ENCODE peak calls at places on chromosomes 6 and 20, in six cellular contexts. W, O, A, X, M and E are unnamed samples. For H3K9me3, H3K36me3 and H3K4me1, the result is how much of the 10 kb centered on the place peaks cover.

GRCh38 chr6:5102266-5102970 is 17.3 kb downstream of the PPP1R3G start:
- DNase-seq in O (no peak), A (no peak), M (peak), X (no peak), W (no peak), E (no peak)

GRCh38 chr6:157528931-157529653 is 148.1 kb downstream of the ZDHHC14 start:
- DNase-seq in X (no peak), A (no peak), W (no peak), M (no peak), O (no peak), E (no peak)

GRCh38 chr6:43946641-43947363 is 176.8 kb downstream of the VEGFA start:
- DNase-seq in X (no peak), O (no peak), W (no peak), A (no peak), M (no peak), E (no peak)

GRCh38 chr6:82348130-82348529 is 15.5 kb upstream of the TPBG start:
- DNase-seq in M (no peak), W (no peak), O (no peak), X (no peak), A (no peak), E (no peak)

GRCh38 chr6:16544006-16544405 is 217.3 kb downstream of the ATXN1 start:
- DNase-seq in O (no peak), X (peak), W (no peak), M (no peak), A (peak), E (no peak)

GRCh38 chr20:45963059-45964011 is 8.7 kb downstream of the ZNF335 start:
- DNase-seq in A (peak), O (no peak), X (no peak), W (no peak), M (no peak), E (no peak)

GRCh38 chr6:32664827-32665362 is 1.6 kb downstream of the HLA-DQB1 start:
- DNase-seq in X (peak), W (no peak), O (no peak), A (peak), M (no peak), E (no peak)

GRCh38 chr20:723756-724155 is 44.5 kb downstream of the SLC52A3 start:
- DNase-seq in A (no peak), M (no peak), O (no peak), X (no peak), W (no peak), E (no peak)

GRCh38 chr6:40075051-40075445 is 140.8 kb upstream of the MOCS1 start:
- DNase-seq in W (no peak), M (no peak), O (no peak), X (no peak), A (no peak), E (no peak)

GRCh38 chr20:54355631-54356280 is 119.6 kb upstream of the DOK5 start:
- DNase-seq in W (no peak), X (no peak), M (no peak), O (no peak), A (no peak), E (no peak)
- H3K9me3 ChIP-seq in W (under half), X (under half), M (under half), O (under half), A (under half), E (under half)

DNA sequence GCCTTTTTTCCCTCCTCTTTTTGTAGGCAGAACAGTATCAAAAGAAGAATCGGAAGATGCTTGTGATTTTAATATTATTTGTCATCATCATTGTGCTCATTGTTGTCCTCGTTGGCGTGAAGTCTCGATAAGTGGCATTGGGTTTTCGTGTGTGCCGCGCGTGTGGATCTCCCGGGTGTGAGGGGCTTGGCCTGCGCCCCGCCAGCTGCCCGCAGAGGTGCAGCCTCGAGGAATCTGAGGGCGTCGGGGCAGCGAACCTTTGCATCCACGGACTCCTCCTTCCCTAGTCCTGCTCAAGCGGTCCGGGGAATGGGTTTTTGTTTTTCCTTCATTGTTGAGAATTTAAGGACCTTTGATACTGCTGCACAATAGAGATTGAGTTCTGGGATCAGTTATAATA is 16.4 kb upstream of the NPEPL1 start:
- DNase-seq in O (no peak), A (no peak), W (no peak), M (no peak), X (no peak), E (no peak)
- H3K36me3 ChIP-seq in O (under half), A (under half), W (half or more), M (half or more), X (half or more), E (under half)

GRCh38 chr6:170000071-170000843 is 248.8 kb downstream of the ERMARD start:
- DNase-seq in M (peak), X (no peak), A (no peak), W (no peak), O (no peak), E (no peak)

GRCh38 chr6:169999367-169999766 is 247.9 kb downstream of the ERMARD start:
- DNase-seq in W (no peak), A (no peak), O (no peak), M (no peak), X (no peak), E (no peak)

GRCh38 chr6:170004585-170005210 is 253.3 kb downstream of the ERMARD start:
- DNase-seq in W (no peak), X (no peak), A (no peak), O (no peak), M (peak), E (no peak)

GRCh38 chr6:170005680-170006470 is 254.5 kb downstream of the ERMARD start:
- DNase-seq in W (no peak), O (no peak), X (no peak), M (peak), A (no peak), E (no peak)

GRCh38 chr6:170003027-170003426 is 251.6 kb downstream of the ERMARD start:
- DNase-seq in X (no peak), O (no peak), A (peak), M (peak), W (no peak), E (no peak)
- H3K4me1 ChIP-seq in X (under half), O (under half), A (under half), M (under half), W (under half), E (under half)

DNA sequence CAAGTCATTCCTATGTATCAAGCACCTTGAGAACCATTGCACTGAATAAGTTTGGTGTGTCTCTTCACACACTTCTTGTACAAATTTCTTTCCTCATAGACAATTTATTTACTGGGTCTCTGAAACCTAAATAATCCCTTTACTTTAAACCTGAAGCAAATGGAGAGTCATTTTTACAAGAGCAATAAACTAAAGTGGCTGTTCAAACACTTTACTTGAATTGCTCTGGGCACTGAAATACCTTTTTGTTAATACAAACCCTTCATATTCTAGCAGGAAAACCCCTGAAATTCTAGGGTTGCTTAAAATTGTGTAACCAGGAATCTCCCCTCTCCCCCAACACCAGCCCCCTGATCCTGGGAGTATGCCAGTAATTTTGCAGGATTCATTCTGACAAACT is 13.3 kb downstream of the RSPO3 start:
- DNase-seq in O (no peak), X (no peak), A (no peak), W (no peak), M (no peak), E (no peak)
- H3K9me3 ChIP-seq in O (under half), X (under half), A (under half), W (under half), M (under half), E (under half)

GRCh38 chr6:76683985-76684384 is 611.5 kb upstream of the IMPG1 start:
- DNase-seq in M (no peak), X (no peak), W (no peak), A (no peak), O (no peak), E (no peak)
- H3K36me3 ChIP-seq in M (under half), X (under half), W (under half), A (under half), O (under half), E (under half)

DNA sequence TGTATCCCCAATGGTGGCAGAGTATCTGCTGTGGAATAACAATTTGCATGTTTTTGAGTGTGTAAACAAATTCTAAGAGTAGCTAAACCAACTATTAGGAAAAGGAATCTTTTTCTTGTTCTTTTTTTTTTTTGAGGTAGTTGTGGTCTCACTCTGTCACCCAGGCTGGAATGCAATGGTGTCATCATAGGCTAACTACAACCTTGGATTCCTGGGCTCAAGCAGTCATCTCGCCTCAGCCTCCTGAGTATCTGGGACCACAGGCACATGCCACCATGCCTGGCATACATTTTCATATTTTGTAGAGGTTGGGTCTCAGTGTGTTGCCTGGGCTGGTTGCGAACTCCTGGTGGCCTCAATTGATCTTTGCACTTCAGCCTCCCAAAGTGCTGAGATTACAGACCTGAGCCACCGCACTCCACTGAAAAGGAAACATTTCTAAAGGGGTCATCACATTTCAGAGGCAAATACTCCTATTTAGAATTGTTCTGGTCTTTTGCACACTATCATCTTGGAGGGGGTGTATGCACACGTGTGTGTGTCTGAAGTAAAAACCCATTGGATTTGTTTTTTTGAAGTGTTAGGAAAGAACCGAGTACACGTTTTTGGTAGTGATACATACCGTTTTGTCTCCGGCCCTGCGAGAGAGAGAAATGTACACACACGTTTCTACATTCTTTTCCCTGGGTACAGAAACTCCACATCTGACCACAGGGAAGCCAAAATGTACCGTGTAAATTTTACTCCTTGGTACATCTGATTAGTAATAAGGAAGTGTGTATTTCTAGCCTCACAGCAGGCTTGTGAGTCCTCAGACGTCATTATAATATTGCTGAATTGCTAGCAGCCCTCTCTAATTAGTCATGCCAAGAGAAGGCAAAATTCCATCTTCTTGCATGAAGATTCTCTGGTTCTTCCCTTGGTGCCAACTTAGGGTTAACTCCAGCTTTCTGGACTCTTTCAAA is 183.6 kb downstream of the JARID2 start:
- DNase-seq in M (no peak), A (no peak), W (no peak), X (no peak), O (no peak), E (no peak)
- H3K4me1 ChIP-seq in M (half or more), A (under half), W (under half), X (half or more), O (under half), E (under half)